ENCODE peak calls at places on chromosomes 11 and 22, in four cellular contexts. J is H1, W is IMR-90, B is K562. O is an unnamed sample.
A peak's percentile ranks its signal among the peaks of the same experiment; 100 is the strongest.

GRCh38 chr11:118383657-118384056 is 17.7 kb upstream of the ATP5MG start:
- DNase-seq in J (no peak), W (no peak), B (no peak), O (no peak)

GRCh38 chr22:23533328-23533762 is 46.7 kb downstream of the IGLL1 start:
- DNase-seq in J (peak; percentile 87), W (peak; percentile 10), B (peak; percentile 73), O (no peak)

GRCh38 chr11:122155765-122156527 is 39.9 kb upstream of the BLID start:
- DNase-seq in J (no peak), W (no peak), B (no peak), O (no peak)

GRCh38 chr22:36360871-36361383 is 26.8 kb downstream of the MYH9 start:
- DNase-seq in J (no peak), W (peak; percentile 76), B (no peak), O (no peak)

GRCh38 chr11:1157645-1158591 is at the start of gene MUC5AC:
- DNase-seq in J (no peak), W (no peak), B (no peak), O (no peak)

GRCh38 chr11:2276280-2276998 is 6.1 kb upstream of the ASCL2 start:
- DNase-seq in J (no peak), W (no peak), B (no peak), O (no peak)

GRCh38 chr22:38412435-38413084 is 42.4 kb downstream of the KCNJ4 start:
- DNase-seq in J (peak; percentile 94), W (no peak), B (peak; percentile 82), O (no peak)

GRCh38 chr11:78451371-78452150 is 33.9 kb upstream of the GAB2 start:
- DNase-seq in J (no peak), W (no peak), B (no peak), O (no peak)

GRCh38 chr22:27727673-27728451 is 73.7 kb downstream of the MN1 start:
- DNase-seq in J (no peak), W (no peak), B (no peak), O (no peak)

GRCh38 chr22:49163258-49163959 is 664.3 kb downstream of the BRD1 start:
- DNase-seq in J (no peak), W (no peak), B (no peak), O (no peak)

GRCh38 chr22:48169227-48169626 is 1406.8 kb downstream of the TBC1D22A start:
- DNase-seq in J (no peak), W (no peak), B (no peak), O (no peak)

GRCh38 chr11:74018331-74019005 is 9.6 kb upstream of the UCP3 start:
- DNase-seq in J (no peak), W (peak; percentile 87), B (no peak), O (no peak)

GRCh38 chr11:93573184-93573583 is 30.0 kb upstream of the SMCO4 start:
- DNase-seq in J (no peak), W (no peak), B (no peak), O (no peak)

GRCh38 chr11:122717264-122717867 is 61.8 kb downstream of the UBASH3B start:
- DNase-seq in J (no peak), W (no peak), B (no peak), O (peak; percentile 73)

GRCh38 chr11:117026593-117027330 is 71.5 kb downstream of the SIK3 start:
- DNase-seq in J (no peak), W (peak; percentile 90), B (no peak), O (no peak)

GRCh38 chr22:48957311-48957986 is 870.2 kb downstream of the BRD1 start:
- DNase-seq in J (no peak), W (no peak), B (no peak), O (no peak)

GRCh38 chr11:61532136-61533038 is 23.8 kb downstream of the LRRC10B start:
- DNase-seq in J (peak; percentile 90), W (no peak), B (peak; percentile 84), O (no peak)

GRCh38 chr22:22030493-22031182 is 48.1 kb upstream of the TOP3B start:
- DNase-seq in J (no peak), W (peak; percentile 50), B (peak; percentile 90), O (peak; percentile 84)

GRCh38 chr22:35257002-35257320 is 332 bp upstream of the HMGXB4 start:
- DNase-seq in J (no peak), W (no peak), B (no peak), O (no peak)

GRCh38 chr22:25780673-25781072 is 38.7 kb downstream of the MYO18B start:
- DNase-seq in J (no peak), W (no peak), B (no peak), O (no peak)

GRCh38 chr11:131762346-131763110 is 392.1 kb downstream of the NTM start:
- DNase-seq in J (no peak), W (no peak), B (no peak), O (no peak)

GRCh38 chr11:117583063-117583801 is 213.8 kb downstream of the DSCAML1 start:
- DNase-seq in J (no peak), W (no peak), B (no peak), O (no peak)

GRCh38 chr11:66653123-66653522 is 14.6 kb downstream of the RBM4 start:
- DNase-seq in J (no peak), W (peak; percentile 36), B (no peak), O (no peak)

GRCh38 chr11:2787816-2788750 is 88.3 kb upstream of the KCNQ1OT1 start:
- DNase-seq in J (peak; percentile 52), W (no peak), B (no peak), O (no peak)

GRCh38 chr22:37748659-37749058 is 51.8 kb downstream of the TRIOBP start:
- DNase-seq in J (no peak), W (no peak), B (no peak), O (no peak)

GRCh38 chr11:31240340-31240904 is 129.1 kb downstream of the DCDC1 start:
- DNase-seq in J (no peak), W (peak; percentile 33), B (peak; percentile 24), O (no peak)

GRCh38 chr11:106761240-106761639 is 257.0 kb downstream of the GUCY1A2 start:
- DNase-seq in J (no peak), W (no peak), B (no peak), O (no peak)
- TF ChIP-seq CHD1 in J (no peak), W (no peak), B (no peak), O (no peak)

GRCh38 chr22:30113494-30113893 is 33.2 kb downstream of the HORMAD2 start:
- DNase-seq in J (no peak), W (no peak), B (no peak), O (no peak)

GRCh38 chr22:30114356-30114755 is 34.1 kb downstream of the HORMAD2 start:
- DNase-seq in J (no peak), W (peak; percentile 58), B (no peak), O (no peak)

GRCh38 chr22:30117256-30117655 is 37.0 kb downstream of the HORMAD2 start:
- DNase-seq in J (no peak), W (no peak), B (no peak), O (no peak)

GRCh38 chr22:30115705-30116104 is 35.4 kb downstream of the HORMAD2 start:
- DNase-seq in J (no peak), W (peak; percentile 9), B (no peak), O (no peak)

GRCh38 chr22:30116362-30117117 is 36.3 kb downstream of the HORMAD2 start:
- DNase-seq in J (no peak), W (peak; percentile 78), B (no peak), O (no peak)
- TF ChIP-seq CHD1 in J (no peak), W (no peak), B (no peak), O (no peak)

DNA sequence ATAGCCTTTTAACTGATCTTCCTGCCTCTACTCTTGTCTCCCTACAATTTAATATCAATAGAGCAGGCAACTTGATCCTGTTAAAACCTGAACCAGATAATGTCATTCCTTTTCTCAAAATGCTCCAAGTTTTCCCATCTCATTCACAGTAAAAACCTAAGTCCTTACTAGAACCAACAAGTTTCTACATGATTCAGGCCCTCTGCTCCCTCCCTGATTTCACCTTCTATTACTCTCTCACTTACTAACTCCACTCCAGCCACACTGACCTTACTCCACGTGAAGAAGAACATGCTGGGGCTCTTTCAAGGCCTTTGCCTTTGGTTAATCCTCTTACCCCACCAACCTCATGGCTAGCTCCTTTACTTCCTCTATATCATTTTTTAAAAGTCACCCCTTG is 71.1 kb downstream of the PRCP start:
- DNase-seq in J (no peak), W (no peak), B (no peak), O (no peak)
- TF ChIP-seq CHD1 in J (no peak), W (no peak), B (no peak), O (no peak)

GRCh38 chr11:56887940-56888339 is 100.8 kb upstream of the OR5AK2 start:
- DNase-seq in J (no peak), W (no peak), B (no peak), O (no peak)

GRCh38 chr11:56885854-56886253 is 102.9 kb upstream of the OR5AK2 start:
- DNase-seq in J (no peak), W (no peak), B (no peak), O (no peak)

GRCh38 chr11:56886465-56886864 is 102.2 kb upstream of the OR5AK2 start:
- DNase-seq in J (no peak), W (no peak), B (no peak), O (no peak)

GRCh38 chr11:56890584-56891305 is 98.0 kb upstream of the OR5AK2 start:
- DNase-seq in J (no peak), W (no peak), B (no peak), O (no peak)

GRCh38 chr11:56889986-56890385 is 98.7 kb upstream of the OR5AK2 start:
- DNase-seq in J (no peak), W (no peak), B (no peak), O (no peak)
- TF ChIP-seq CHD1 in J (no peak), W (no peak), B (no peak), O (no peak)

GRCh38 chr11:115133810-115134209 is 370.4 kb downstream of the CADM1 start:
- DNase-seq in J (no peak), W (no peak), B (no peak), O (no peak)

GRCh38 chr11:115129771-115130306 is 374.4 kb downstream of the CADM1 start:
- DNase-seq in J (no peak), W (no peak), B (no peak), O (no peak)

GRCh38 chr11:115132829-115133228 is 371.4 kb downstream of the CADM1 start:
- DNase-seq in J (no peak), W (no peak), B (peak; percentile 20), O (no peak)

GRCh38 chr11:115135936-115136335 is 368.3 kb downstream of the CADM1 start:
- DNase-seq in J (no peak), W (no peak), B (no peak), O (no peak)

GRCh38 chr11:115134886-115135285 is 369.3 kb downstream of the CADM1 start:
- DNase-seq in J (no peak), W (no peak), B (no peak), O (no peak)
- TF ChIP-seq CHD1 in J (no peak), W (no peak), B (no peak), O (no peak)

O was measured in GM12878.